ENCODE peak calls at places on chromosomes 13 and 19, in ten cellular contexts. Y is body of pancreas; A is A673; B is stimulated activated CD8-positive, alpha-beta memory T cell treated with anti-CD3 and anti-CD28 coated beads, Interleukin-2, amount 100 ng/mL, for 48 hours; Z is cerebellar cortex; R is small intestine; W is ovary; C is stimulated activated CD4-positive, alpha-beta T cell treated with anti-CD3 and anti-CD28 coated beads, Interleukin-15, amount 100 ng/mL, for 1 hour; X is posterior vena cava; T is AG08395. U is an unnamed sample.

GRCh38 chr13:48801255-48801654 is 147.5 kb downstream of the CYSLTR2 start:
- DNase-seq in R (no peak), C (no peak), Z (no peak), A (no peak), W (no peak), X (no peak), T (peak), B (no peak), Y (no peak), U (no peak)

GRCh38 chr13:108777421-108778420 is 148.3 kb downstream of the MYO16 start:
- DNase-seq in B (no peak), C (no peak), Y (no peak), X (no peak), W (no peak), T (no peak), Z (no peak), R (no peak), A (peak), U (peak)

GRCh38 chr13:104571161-104571889 is 1505.1 kb upstream of the SLC10A2 start:
- DNase-seq in R (peak), C (no peak), B (no peak), X (no peak), A (peak), T (peak), W (peak), Z (peak), Y (peak), U (no peak)

GRCh38 chr13:29537736-29538624 is 57.5 kb downstream of the SLC7A1 start:
- DNase-seq in W (no peak), X (no peak), T (peak), R (peak), C (no peak), Y (no peak), Z (peak), B (no peak), A (no peak), U (no peak)

GRCh38 chr13:97856001-97856675 is 97.3 kb upstream of the IPO5 start:
- DNase-seq in X (peak), B (no peak), R (no peak), A (peak), T (no peak), Y (peak), W (peak), C (no peak), Z (no peak), U (no peak)

GRCh38 chr19:1935484-1936208 is 5.3 kb upstream of the CSNK1G2 start:
- DNase-seq in R (peak), T (peak), Z (no peak), W (no peak), A (peak), Y (peak), C (no peak), X (no peak), B (no peak), U (no peak)

GRCh38 chr19:46625731-46626130 is 842 bp upstream of the PTGIR start:
- DNase-seq in C (no peak), B (no peak), Y (no peak), X (no peak), Z (no peak), W (no peak), A (no peak), T (no peak), R (no peak), U (no peak)

GRCh38 chr13:79973533-79973963 is 367.4 kb downstream of the SPRY2 start:
- DNase-seq in A (peak), W (no peak), C (no peak), Y (peak), R (peak), X (no peak), B (no peak), Z (no peak), T (no peak), U (no peak)

GRCh38 chr13:25733061-25733491 is 318.7 kb downstream of the SHISA2 start:
- DNase-seq in Z (no peak), C (no peak), R (no peak), X (no peak), A (peak), T (no peak), B (no peak), Y (no peak), W (no peak), U (no peak)

GRCh38 chr13:28336193-28336657 is 158.7 kb downstream of the FLT1 start:
- DNase-seq in B (no peak), X (no peak), R (no peak), C (no peak), A (peak), Y (no peak), W (no peak), T (no peak), Z (no peak), U (no peak)

GRCh38 chr19:13022859-13023636 is 27.8 kb downstream of the NFIX start:
- DNase-seq in R (peak), A (peak), Y (peak), W (peak), T (peak), Z (peak), X (peak), C (no peak), B (no peak), U (peak)

GRCh38 chr13:45615501-45616101 is at the start of gene ERICH6B:
- DNase-seq in X (no peak), B (no peak), T (peak), C (no peak), R (no peak), W (peak), A (no peak), Z (no peak), Y (no peak), U (no peak)

GRCh38 chr19:4246767-4247593 is at the start of gene YJU2:
- DNase-seq in A (peak), X (peak), B (peak), W (peak), C (peak), Y (peak), R (peak), Z (peak), T (peak), U (peak)

GRCh38 chr19:1089891-1090290 is 5.3 kb downstream of the POLR2E start:
- DNase-seq in W (no peak), C (no peak), R (no peak), T (no peak), Y (no peak), X (no peak), Z (no peak), A (no peak), B (no peak), U (no peak)

GRCh38 chr19:10339380-10339960 is at the start of gene ICAM3:
- DNase-seq in R (peak), C (peak), Y (no peak), A (no peak), T (no peak), Z (no peak), X (no peak), B (peak), W (no peak), U (no peak)

GRCh38 chr19:18290250-18291018 is 9.0 kb upstream of the JUND start:
- DNase-seq in X (no peak), Y (no peak), C (peak), A (no peak), Z (no peak), R (peak), W (no peak), T (no peak), B (peak), U (no peak)

GRCh38 chr13:112693831-112694497 is 4.1 kb downstream of the ATP11A start:
- DNase-seq in Y (peak), X (peak), B (no peak), T (peak), C (no peak), W (no peak), R (no peak), A (no peak), Z (no peak), U (no peak)

GRCh38 chr19:47861630-47862029 is 2.6 kb downstream of the TPRX2 start:
- DNase-seq in T (no peak), B (no peak), Z (no peak), X (no peak), R (no peak), A (no peak), C (no peak), Y (no peak), W (no peak), U (no peak)

GRCh38 chr13:77239312-77239711 is 87.6 kb downstream of the MYCBP2 start:
- DNase-seq in W (no peak), C (no peak), R (peak), Z (no peak), X (no peak), Y (no peak), T (no peak), A (no peak), B (no peak), U (no peak)

GRCh38 chr19:36041831-36042230 is 9.2 kb upstream of the CLIP3 start:
- DNase-seq in T (peak), X (no peak), B (no peak), Z (no peak), R (no peak), A (peak), C (no peak), W (peak), Y (peak), U (no peak)

GRCh38 chr19:55341191-55342043 is 1.7 kb downstream of the KMT5C start:
- DNase-seq in X (no peak), B (peak), Z (peak), W (peak), A (no peak), C (peak), Y (peak), R (peak), T (peak), U (no peak)

U was measured in SK-N-MC.